ENCODE peak calls at places on chromosomes 5 and 9, in four cellular contexts. X is HT1080, U is NCI-H1105, L is iris pigment epithelial cell. B is an unnamed sample.

GRCh38 chr5:127089206-127089605 is 15.9 kb upstream of the C5orf63 start:
- DNase-seq in U (no peak), X (no peak), L (peak; percentile 26), B (no peak)

GRCh38 chr5:128668921-128669320 is 130.9 kb upstream of the FBN2 start:
- DNase-seq in U (no peak), L (no peak), X (no peak), B (peak; percentile 57)

GRCh38 chr5:131460133-131460532 is 174.9 kb downstream of the RAPGEF6 start:
- DNase-seq in X (no peak), L (no peak), U (no peak), B (no peak)

GRCh38 chr9:109297899-109298298 is 23.0 kb downstream of the EPB41L4B start:
- DNase-seq in L (peak; percentile 91), X (peak; percentile 98), U (no peak), B (peak; percentile 90)

GRCh38 chr5:158899792-158900191 is 199.9 kb downstream of the EBF1 start:
- DNase-seq in L (no peak), U (no peak), X (no peak), B (no peak)

GRCh38 chr5:6837519-6838110 is 124.4 kb downstream of the TENT4A start:
- DNase-seq in L (no peak), X (peak; percentile 39), U (no peak), B (no peak)

GRCh38 chr9:33107762-33108161 is 31.3 kb upstream of the SMU1 start:
- DNase-seq in U (no peak), X (no peak), L (no peak), B (no peak)

GRCh38 chr9:1604942-1605560 is 410.1 kb upstream of the SMARCA2 start:
- DNase-seq in X (peak; percentile 36), U (peak; percentile 55), L (peak; percentile 20), B (peak; percentile 60)

GRCh38 chr5:83306572-83307241 is 164.8 kb upstream of the VCAN start:
- DNase-seq in X (peak; percentile 88), U (no peak), L (peak; percentile 96), B (peak; percentile 56)